ENCODE peak calls at places on chromosomes 4 and X, in four cellular contexts. X is HepG2, J is K562, I is H1. C is an unnamed sample.

GRCh38 chr4:136784326-136784725 is 748.0 kb downstream of the PCDH18 start:
- DNase-seq in J (no peak), I (no peak), X (no peak), C (no peak)

GRCh38 chr4:67915400-67915966 is 31.7 kb upstream of the TMPRSS11D start:
- DNase-seq in X (no peak), I (no peak), J (no peak), C (no peak)

GRCh38 chrX:38807873-38808272 is 6.6 kb downstream of the MID1IP1 start:
- DNase-seq in X (no peak), I (no peak), J (no peak), C (no peak)

GRCh38 chrX:13898603-13899002 is 81.7 kb upstream of the GPM6B start:
- DNase-seq in X (no peak), J (no peak), I (no peak), C (no peak)

GRCh38 chr4:185424905-185425599 is 712 bp downstream of the UFSP2 start:
- DNase-seq in J (peak; percentile 7), X (peak; percentile 1), I (no peak), C (no peak)

GRCh38 chr4:8641256-8641655 is 48.7 kb downstream of the CPZ start:
- DNase-seq in J (no peak), I (no peak), X (no peak), C (no peak)

GRCh38 chr4:32658019-32658418 is 1937.8 kb downstream of the PCDH7 start:
- DNase-seq in X (no peak), I (no peak), J (no peak), C (no peak)

GRCh38 chr4:73068496-73069337 is 799 bp downstream of the COX18 start:
- DNase-seq in J (peak; percentile 27), I (no peak), X (peak; percentile 32), C (no peak)

GRCh38 chr4:164252286-164252685 is 501.6 kb upstream of the SMIM31 start:
- DNase-seq in J (no peak), X (no peak), I (no peak), C (no peak)

GRCh38 chrX:124335598-124335997 is 3.1 kb downstream of the TEX13D start:
- DNase-seq in I (no peak), X (no peak), J (no peak), C (no peak)

GRCh38 chr4:25813705-25814104 is 49.1 kb downstream of the SEL1L3 start:
- DNase-seq in X (peak; percentile 65), I (no peak), J (no peak), C (peak; percentile 18)

GRCh38 chr4:75634951-75635350 is 4.6 kb upstream of the CDKL2 start:
- DNase-seq in X (no peak), I (no peak), J (no peak), C (no peak)

GRCh38 chr4:61094854-61095598 is 105.1 kb upstream of the ADGRL3 start:
- DNase-seq in J (no peak), I (no peak), X (no peak), C (no peak)

GRCh38 chr4:86274642-86275041 is 85.2 kb downstream of the MAPK10 start:
- DNase-seq in J (no peak), I (no peak), X (no peak), C (no peak)

GRCh38 chr4:5477613-5478012 is 230.7 kb downstream of the EVC2 start:
- DNase-seq in X (no peak), I (no peak), J (no peak), C (no peak)

GRCh38 chr4:39712819-39713607 is 15.1 kb downstream of the UBE2K start:
- DNase-seq in X (no peak), I (peak; percentile 33), J (no peak), C (no peak)

GRCh38 chr4:111230265-111230664 is 607.4 kb upstream of the PITX2 start:
- DNase-seq in I (no peak), J (no peak), X (no peak), C (no peak)

GRCh38 chr4:111641813-111642579 is 503.3 kb upstream of the FAM241A start:
- DNase-seq in I (peak; percentile 51), X (peak; percentile 87), J (peak; percentile 31), C (peak; percentile 45)

GRCh38 chr4:42789168-42789567 is 103.3 kb upstream of the GRXCR1 start:
- DNase-seq in I (no peak), X (no peak), J (no peak), C (no peak)

GRCh38 chr4:87559090-87559837 is 30.1 kb upstream of the SPARCL1 start:
- DNase-seq in J (no peak), I (peak; percentile 49), X (no peak), C (no peak)

GRCh38 chr4:85783483-85783882 is 308.5 kb downstream of the ARHGAP24 start:
- DNase-seq in J (no peak), I (no peak), X (no peak), C (no peak)

GRCh38 chr4:18844726-18845125 is 823.2 kb upstream of the LCORL start:
- DNase-seq in I (no peak), J (no peak), X (no peak), C (no peak)

GRCh38 chr4:83096397-83096796 is 18.1 kb downstream of the PLAC8 start:
- DNase-seq in J (no peak), I (no peak), X (no peak), C (no peak)

GRCh38 chrX:153599192-153600031 is 473 bp upstream of the CCNQ start:
- DNase-seq in X (peak; percentile 70), J (peak; percentile 96), I (peak; percentile 74), C (peak; percentile 90)

GRCh38 chrX:37986893-37987292 is 19.5 kb upstream of the SYTL5 start:
- DNase-seq in J (no peak), I (no peak), X (peak; percentile 10), C (no peak)

GRCh38 chr4:18616720-18617119 is 595.2 kb upstream of the LCORL start:
- DNase-seq in J (no peak), I (no peak), X (no peak), C (no peak)

GRCh38 chr4:113635739-113636437 is 125.7 kb downstream of the CAMK2D start:
- DNase-seq in J (no peak), I (no peak), X (no peak), C (no peak)

GRCh38 chr4:173360587-173361221 is 10.1 kb upstream of the SAP30 start:
- DNase-seq in X (no peak), I (no peak), J (peak; percentile 11), C (peak; percentile 8)

GRCh38 chrX:134520860-134521390 is 61.0 kb downstream of the HPRT1 start:
- DNase-seq in I (no peak), X (peak; percentile 34), J (peak; percentile 39), C (peak; percentile 82)

GRCh38 chrX:39856472-39857121 is 241.2 kb downstream of the BCOR start:
- DNase-seq in I (no peak), X (no peak), J (no peak), C (no peak)

GRCh38 chr4:8101213-8101781 is 57.3 kb downstream of the ABLIM2 start:
- DNase-seq in I (no peak), J (no peak), X (peak; percentile 15), C (peak; percentile 55)

DNA sequence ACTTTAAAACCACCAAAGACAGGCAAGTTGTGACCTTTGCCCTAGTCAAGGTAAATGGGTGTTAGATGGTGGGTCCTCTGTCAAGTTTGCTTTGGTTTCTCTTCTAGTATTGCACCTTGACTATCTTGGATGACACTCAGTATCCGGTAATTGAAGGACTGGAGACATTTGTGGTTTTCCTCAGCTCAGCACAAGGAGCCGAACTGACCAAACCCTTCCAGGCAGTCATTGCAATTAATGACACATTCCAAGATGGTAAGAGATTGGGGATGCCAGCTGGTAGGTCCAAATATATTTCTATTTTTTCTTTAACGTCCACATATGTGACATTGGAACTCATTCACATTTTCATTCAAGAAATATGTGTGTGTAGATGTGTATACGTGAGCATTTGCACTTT is 69.3 kb upstream of the ANXA3 start:
- DNase-seq in X (no peak), I (no peak), J (no peak), C (no peak)
- TF ChIP-seq RNF2 in X (no peak), I (no peak), J (no peak), C (no peak)

DNA sequence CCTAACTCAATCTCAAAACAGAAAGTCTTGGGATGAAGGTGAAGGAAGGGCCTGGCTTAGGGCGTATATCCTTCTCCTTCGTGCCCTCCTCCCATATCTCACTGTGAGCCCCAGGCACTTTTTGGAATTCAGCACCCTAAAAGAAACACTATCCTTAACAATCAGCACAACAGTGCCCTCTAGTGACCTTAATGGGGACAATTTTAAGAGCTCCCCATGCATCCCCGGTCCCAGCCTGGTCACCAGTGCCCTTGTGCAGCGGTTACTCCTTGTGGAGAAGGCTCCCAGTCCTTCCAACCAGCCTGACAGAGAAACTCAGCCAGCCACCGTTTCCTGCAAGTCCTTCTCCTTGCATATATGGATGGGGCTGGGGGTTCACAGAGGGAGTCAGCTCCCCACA is 4.2 kb downstream of the PAK3 start:
- DNase-seq in J (peak; percentile 62), I (peak; percentile 50), X (peak; percentile 8), C (peak; percentile 72)
- TF ChIP-seq CTCF in J (peak; percentile 51), I (peak; percentile 47), X (peak; percentile 49), C (peak; percentile 46)

GRCh38 chr4:101649790-101650450 is 140.6 kb upstream of the BANK1 start:
- DNase-seq in J (no peak), I (no peak), X (no peak), C (no peak)
- TF ChIP-seq RNF2 in J (no peak), I (no peak), X (no peak), C (no peak)

GRCh38 chr4:55181606-55182005 is 56.2 kb upstream of the KDR start:
- DNase-seq in J (no peak), X (no peak), I (no peak), C (no peak)

GRCh38 chr4:55186700-55187099 is 61.3 kb upstream of the KDR start:
- DNase-seq in J (no peak), X (no peak), I (no peak), C (no peak)

GRCh38 chr4:55184600-55185523 is 59.5 kb upstream of the KDR start:
- DNase-seq in I (peak; percentile 71), J (peak; percentile 43), X (peak; percentile 35), C (peak; percentile 21)

GRCh38 chr4:55183926-55184599 is 58.7 kb upstream of the KDR start:
- DNase-seq in J (no peak), I (no peak), X (no peak), C (peak; percentile 8)

DNA sequence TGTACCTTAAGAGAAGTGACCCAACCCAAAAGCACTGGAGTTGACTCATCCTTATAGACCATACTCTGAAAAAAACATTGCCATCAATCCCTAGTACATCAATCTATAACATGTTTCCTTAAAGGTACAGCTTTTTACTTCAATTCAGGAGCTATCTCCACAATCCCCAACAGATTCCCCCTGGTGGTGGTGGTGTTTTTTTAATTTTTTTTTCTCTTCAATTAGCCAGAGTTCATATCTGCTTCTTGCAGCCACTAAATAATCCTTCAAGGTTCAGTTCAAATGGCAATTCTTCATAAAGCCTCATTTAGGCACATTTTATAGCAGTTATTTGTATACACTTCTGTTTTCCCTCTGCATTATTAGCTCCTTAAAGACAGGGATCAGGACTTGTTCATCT is 60.7 kb upstream of the KDR start:
- DNase-seq in J (no peak), X (no peak), I (no peak), C (no peak)
- TF ChIP-seq CTCF in J (peak; percentile 12), X (no peak), I (peak; percentile 34), C (no peak)

GRCh38 chr4:184039963-184040383 is 134.9 kb downstream of the STOX2 start:
- DNase-seq in J (no peak), X (no peak), I (peak; percentile 58), C (no peak)
- TF ChIP-seq RNF2 in J (no peak), X (no peak), I (no peak), C (no peak)

GRCh38 chrX:53244610-53245009 is 19.6 kb upstream of the KDM5C start:
- DNase-seq in J (no peak), X (no peak), I (no peak), C (no peak)
- TF ChIP-seq CTCF in J (peak; percentile 35), X (no peak), I (no peak), C (peak; percentile 28)

GRCh38 chr4:127145001-127145400 is 487.8 kb upstream of the INTU start:
- DNase-seq in I (no peak), X (no peak), J (no peak), C (no peak)
- TF ChIP-seq RNF2 in I (no peak), X (no peak), J (no peak), C (no peak)

C was measured in A549.